ENCODE peak calls at places on chromosomes 16 and 17, in five cellular contexts. A is Panc1, M is lower leg skin, O is progenitor cell of endocrine pancreas, Q is WTC11. G is an unnamed sample.

GRCh38 chr17:7022791-7023571 is at the start of gene BCL6B:
- DNase-seq in O (no peak), Q (peak), M (no peak), A (no peak), G (no peak)

GRCh38 chr17:20127660-20128413 is 118.7 kb downstream of the SPECC1 start:
- DNase-seq in M (no peak), A (no peak), Q (no peak), O (no peak), G (no peak)

GRCh38 chr16:57814896-57815295 is 12.6 kb upstream of the KIFC3 start:
- DNase-seq in A (no peak), O (no peak), M (no peak), Q (no peak), G (no peak)

GRCh38 chr17:193841-194806 is 12.7 kb upstream of the DOC2B start:
- DNase-seq in O (no peak), Q (no peak), A (no peak), M (no peak), G (no peak)

GRCh38 chr16:54160939-54161897 is 125.4 kb downstream of the IRX3 start:
- DNase-seq in O (no peak), Q (no peak), M (peak), A (no peak), G (no peak)

GRCh38 chr17:65099941-65100315 is 37.2 kb upstream of the RGS9 start:
- DNase-seq in M (peak), A (peak), O (no peak), Q (no peak), G (peak)

GRCh38 chr16:60107467-60107866 is 1373.4 kb upstream of the GOT2 start:
- DNase-seq in O (no peak), Q (no peak), A (no peak), M (no peak), G (no peak)

GRCh38 chr17:13597723-13598347 is 3.9 kb downstream of the HS3ST3A1 start:
- DNase-seq in M (no peak), Q (peak), A (peak), O (no peak), G (peak)

GRCh38 chr17:41724476-41725030 is 9.9 kb downstream of the HAP1 start:
- DNase-seq in M (no peak), O (no peak), Q (no peak), A (no peak), G (no peak)

GRCh38 chr17:16975744-16976625 is 4.1 kb upstream of the TNFRSF13B start:
- DNase-seq in Q (no peak), A (no peak), M (peak), O (no peak), G (no peak)

GRCh38 chr16:85056211-85056748 is 28.7 kb downstream of the KIAA0513 start:
- DNase-seq in Q (peak), O (no peak), M (no peak), A (no peak), G (no peak)

GRCh38 chr17:83042522-83043158 is 36.8 kb upstream of the METRNL start:
- DNase-seq in Q (no peak), O (no peak), A (no peak), M (no peak), G (no peak)

GRCh38 chr17:66143657-66144282 is 48.2 kb downstream of the CEP112 start:
- DNase-seq in M (no peak), A (no peak), O (no peak), Q (no peak), G (no peak)

GRCh38 chr17:37373530-37374159 is 2.1 kb upstream of the C17orf78 start:
- DNase-seq in Q (peak), M (no peak), A (peak), O (peak), G (peak)

GRCh38 chr16:62014534-62014933 is 21.7 kb downstream of the CDH8 start:
- DNase-seq in M (no peak), Q (no peak), O (no peak), A (no peak), G (no peak)

GRCh38 chr17:37461668-37462067 is 28.0 kb upstream of the DUSP14 start:
- DNase-seq in A (no peak), O (no peak), M (no peak), Q (no peak), G (no peak)

GRCh38 chr17:21676281-21677111 is 15.8 kb upstream of the KCNJ18 start:
- DNase-seq in M (peak), O (no peak), Q (no peak), A (no peak), G (no peak)

GRCh38 chr17:82324566-82325285 is 7.3 kb upstream of the CD7 start:
- DNase-seq in M (no peak), A (no peak), Q (no peak), O (no peak), G (no peak)

GRCh38 chr17:41717408-41718286 is 5.5 kb downstream of the GAST start:
- DNase-seq in M (no peak), A (no peak), Q (no peak), O (no peak), G (no peak)

GRCh38 chr17:77610980-77611641 is 347.4 kb upstream of the TNRC6C start:
- DNase-seq in Q (no peak), O (no peak), A (no peak), M (peak), G (no peak)

DNA sequence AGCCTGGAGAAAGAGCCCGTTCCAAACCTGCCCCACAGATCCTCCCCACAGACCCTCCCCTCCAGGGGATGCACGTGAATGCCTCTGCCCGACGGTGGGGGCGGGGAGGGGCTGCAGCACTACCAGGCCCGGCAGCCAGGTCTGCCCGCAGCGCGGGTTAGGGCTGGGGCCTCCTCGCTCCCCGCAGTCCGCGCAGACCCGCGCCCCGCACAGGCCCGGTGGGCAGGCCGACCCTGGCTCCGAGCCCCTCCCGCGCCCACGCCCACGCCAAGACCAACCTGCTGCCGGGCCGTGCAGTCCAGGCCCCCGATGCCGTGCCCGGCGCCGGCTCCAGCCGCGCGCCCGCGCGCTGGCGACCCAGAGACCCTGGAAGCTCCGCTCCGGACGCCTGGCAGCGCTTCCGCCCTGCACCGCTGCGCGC is at the start of gene RPUSD1:
- DNase-seq in O (peak), A (no peak), Q (peak), M (no peak), G (no peak)
- TF ChIP-seq CTCF in O (no peak), A (no peak), Q (no peak), M (no peak), G (no peak)

DNA sequence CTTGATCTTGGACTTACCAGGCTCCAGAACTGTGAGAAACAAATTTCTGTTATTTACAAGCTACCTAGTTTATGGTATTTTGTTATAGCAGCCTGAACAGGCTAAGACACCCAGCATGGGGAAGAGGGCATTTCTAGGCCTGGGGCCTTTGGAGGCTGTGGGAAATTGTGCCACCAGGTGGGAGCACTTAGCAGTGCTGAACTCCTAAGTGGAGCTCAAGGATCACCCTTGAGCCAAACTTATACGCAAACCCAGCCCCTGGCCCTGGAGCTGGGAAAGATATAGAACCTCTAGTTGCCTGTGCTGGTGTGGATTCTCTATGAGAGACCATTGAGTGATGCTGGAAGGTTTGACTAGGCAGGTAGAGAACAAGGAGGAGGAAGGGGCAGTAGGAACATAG is 36.1 kb downstream of the MIS12 start:
- DNase-seq in M (no peak), O (no peak), Q (no peak), A (no peak), G (no peak)
- TF ChIP-seq CTCF in M (no peak), O (no peak), Q (no peak), A (no peak), G (no peak)

DNA sequence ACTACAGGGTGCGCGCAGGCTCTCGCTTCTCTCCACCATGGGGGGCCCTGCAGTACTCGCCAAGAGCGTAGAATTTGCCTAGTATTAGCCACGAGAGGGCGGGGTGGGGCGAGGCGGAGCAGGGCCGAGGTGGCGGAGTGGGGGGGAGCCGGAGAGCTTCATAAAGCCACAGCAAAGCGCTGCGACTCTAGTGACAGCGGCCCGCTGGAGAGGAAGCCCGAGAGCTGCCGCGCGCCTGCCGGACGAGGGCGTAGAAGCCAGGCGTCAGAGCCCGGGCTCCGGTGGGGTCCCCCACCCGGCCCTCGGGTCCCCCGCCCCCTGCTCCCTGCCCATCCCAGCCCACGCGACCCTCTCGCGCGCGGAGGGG is at the start of gene TBX21:
- DNase-seq in M (peak), A (no peak), Q (peak), O (peak), G (peak)
- TF ChIP-seq CTCF in M (no peak), A (peak), Q (no peak), O (peak), G (peak)

GRCh38 chr17:4366312-4367063 is at the start of gene UBE2G1:
- DNase-seq in A (peak), M (peak), O (peak), Q (peak), G (peak)
- TF ChIP-seq CTCF in A (no peak), M (no peak), O (peak), Q (no peak), G (no peak)

GRCh38 chr17:47841488-47842308 is 625 bp upstream of the SCRN2 start:
- DNase-seq in M (no peak), Q (no peak), A (no peak), O (no peak), G (no peak)
- TF ChIP-seq CTCF in M (no peak), Q (peak), A (no peak), O (no peak), G (no peak)

GRCh38 chr16:66273644-66274334 is 92.7 kb upstream of the CDH5 start:
- DNase-seq in Q (peak), O (no peak), M (peak), A (no peak), G (no peak)
- TF ChIP-seq CTCF in Q (no peak), O (no peak), M (no peak), A (peak), G (no peak)

DNA sequence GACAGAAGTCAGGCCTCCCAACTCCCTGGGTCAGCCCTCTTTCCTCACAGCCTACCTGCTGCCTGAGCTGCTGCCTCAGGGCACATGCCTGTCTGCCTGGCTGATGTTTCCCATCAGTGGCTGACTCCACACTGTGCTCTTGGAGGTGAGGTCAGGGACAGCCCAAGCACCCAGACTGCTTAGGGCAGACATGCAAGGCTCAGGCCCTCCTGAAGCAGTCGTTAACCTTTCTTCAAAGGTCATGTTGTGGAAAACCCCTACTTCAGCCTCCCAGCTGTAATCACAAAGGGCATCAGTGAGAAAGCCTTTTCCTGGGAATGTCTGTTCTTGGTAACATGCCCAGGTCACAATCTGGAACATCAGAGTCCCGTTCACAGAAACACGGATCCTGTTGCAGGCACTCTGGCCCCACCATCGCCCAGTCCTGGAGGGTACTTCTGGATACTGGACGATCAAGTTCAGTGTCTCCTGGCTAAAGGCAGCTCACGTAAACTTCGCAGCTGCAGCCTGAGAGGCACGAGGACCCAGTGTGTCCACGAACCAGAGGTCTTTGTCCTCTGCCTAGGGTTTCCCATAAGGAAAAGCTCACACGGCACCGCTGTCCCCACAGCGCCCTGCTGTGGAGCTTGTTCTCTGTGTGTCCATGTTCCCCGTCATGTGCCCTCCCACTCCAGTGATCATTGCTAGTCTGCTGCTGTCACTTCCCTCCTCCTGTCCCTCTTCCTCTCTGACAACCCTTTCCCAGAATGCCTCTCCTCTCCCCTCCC is 54.9 kb downstream of the GNAO1 start:
- DNase-seq in O (no peak), Q (no peak), A (peak), M (no peak), G (no peak)
- TF ChIP-seq CTCF in O (no peak), Q (no peak), A (peak), M (no peak), G (no peak)

G was measured in GM13976.